ENCODE peak calls at places on chromosomes 6 and 20, in eight cellular contexts. One of them, this sample, is unnamed. For H3K36me3, the result is how much of the 10 kb centered on the place peaks cover.

GRCh38 chr6:38016824-38017223 is 197.3 kb downstream of the ZFAND3 start:
- DNase-seq in GM23338: no peak
- DNase-seq in esophagus muscularis mucosa: no peak
- DNase-seq in heart right ventricle: no peak
- DNase-seq in cardiac muscle cell: no peak
- DNase-seq in fibroblast of lung: no peak
- DNase-seq in hepatocyte: no peak
- DNase-seq in uterus: no peak
- DNase-seq in this sample: no peak

GRCh38 chr6:18389479-18389878 is 2.3 kb downstream of the RNF144B start:
- DNase-seq in GM23338: no peak
- DNase-seq in esophagus muscularis mucosa: no peak
- DNase-seq in heart right ventricle: no peak
- DNase-seq in cardiac muscle cell: no peak
- DNase-seq in fibroblast of lung: peak
- DNase-seq in hepatocyte: no peak
- DNase-seq in uterus: no peak
- DNase-seq in this sample: no peak

GRCh38 chr6:81128671-81129070 is 623.8 kb downstream of the TENT5A start:
- DNase-seq in GM23338: no peak
- DNase-seq in esophagus muscularis mucosa: no peak
- DNase-seq in heart right ventricle: no peak
- DNase-seq in cardiac muscle cell: no peak
- DNase-seq in fibroblast of lung: no peak
- DNase-seq in hepatocyte: no peak
- DNase-seq in uterus: no peak
- DNase-seq in this sample: no peak

GRCh38 chr20:15253431-15253830 is 916.0 kb upstream of the FLRT3 start:
- DNase-seq in GM23338: no peak
- DNase-seq in esophagus muscularis mucosa: no peak
- DNase-seq in heart right ventricle: no peak
- DNase-seq in cardiac muscle cell: no peak
- DNase-seq in fibroblast of lung: no peak
- DNase-seq in hepatocyte: no peak
- DNase-seq in uterus: no peak
- DNase-seq in this sample: no peak

GRCh38 chr20:32841174-32841573 is 17.5 kb upstream of the EFCAB8 start:
- DNase-seq in GM23338: no peak
- DNase-seq in esophagus muscularis mucosa: no peak
- DNase-seq in heart right ventricle: no peak
- DNase-seq in cardiac muscle cell: no peak
- DNase-seq in fibroblast of lung: no peak
- DNase-seq in hepatocyte: no peak
- DNase-seq in uterus: no peak
- DNase-seq in this sample: no peak

GRCh38 chr20:63740501-63741353 is 1.2 kb downstream of the SLC2A4RG start:
- DNase-seq in GM23338: peak
- DNase-seq in esophagus muscularis mucosa: peak
- DNase-seq in heart right ventricle: peak
- DNase-seq in cardiac muscle cell: peak
- DNase-seq in fibroblast of lung: peak
- DNase-seq in hepatocyte: peak
- DNase-seq in uterus: peak
- DNase-seq in this sample: peak

GRCh38 chr6:136762022-136762975 is 30.0 kb downstream of the MAP3K5 start:
- DNase-seq in GM23338: no peak
- DNase-seq in esophagus muscularis mucosa: no peak
- DNase-seq in heart right ventricle: no peak
- DNase-seq in cardiac muscle cell: no peak
- DNase-seq in fibroblast of lung: no peak
- DNase-seq in hepatocyte: no peak
- DNase-seq in uterus: no peak
- DNase-seq in this sample: no peak

GRCh38 chr20:60381643-60382400 is 423.6 kb downstream of the CDH26 start:
- DNase-seq in GM23338: no peak
- DNase-seq in esophagus muscularis mucosa: no peak
- DNase-seq in heart right ventricle: no peak
- DNase-seq in cardiac muscle cell: no peak
- DNase-seq in fibroblast of lung: peak
- DNase-seq in hepatocyte: no peak
- DNase-seq in uterus: no peak
- DNase-seq in this sample: no peak

GRCh38 chr6:107101661-107102413 is 13.5 kb downstream of the BEND3 start:
- DNase-seq in GM23338: no peak
- DNase-seq in esophagus muscularis mucosa: no peak
- DNase-seq in heart right ventricle: no peak
- DNase-seq in cardiac muscle cell: no peak
- DNase-seq in fibroblast of lung: no peak
- DNase-seq in hepatocyte: no peak
- DNase-seq in uterus: no peak
- DNase-seq in this sample: no peak

GRCh38 chr6:139148557-139149220 is 13.8 kb downstream of the HECA start:
- DNase-seq in GM23338: no peak
- DNase-seq in esophagus muscularis mucosa: no peak
- DNase-seq in heart right ventricle: no peak
- DNase-seq in cardiac muscle cell: no peak
- DNase-seq in fibroblast of lung: peak
- DNase-seq in hepatocyte: peak
- DNase-seq in uterus: no peak
- DNase-seq in this sample: no peak

GRCh38 chr6:63764318-63764916 is 128.8 kb downstream of the PHF3 start:
- DNase-seq in GM23338: peak
- DNase-seq in esophagus muscularis mucosa: no peak
- DNase-seq in heart right ventricle: no peak
- DNase-seq in cardiac muscle cell: peak
- DNase-seq in fibroblast of lung: peak
- DNase-seq in hepatocyte: peak
- DNase-seq in uterus: no peak
- DNase-seq in this sample: no peak

GRCh38 chr6:36590237-36590636 is 3.9 kb upstream of the SRSF3 start:
- DNase-seq in GM23338: no peak
- DNase-seq in esophagus muscularis mucosa: no peak
- DNase-seq in heart right ventricle: no peak
- DNase-seq in cardiac muscle cell: peak
- DNase-seq in fibroblast of lung: peak
- DNase-seq in hepatocyte: peak
- DNase-seq in uterus: peak
- DNase-seq in this sample: no peak

GRCh38 chr20:63694596-63695418 is 1.6 kb upstream of the TNFRSF6B start:
- DNase-seq in GM23338: no peak
- DNase-seq in esophagus muscularis mucosa: no peak
- DNase-seq in heart right ventricle: peak
- DNase-seq in cardiac muscle cell: no peak
- DNase-seq in fibroblast of lung: no peak
- DNase-seq in hepatocyte: no peak
- DNase-seq in uterus: peak
- DNase-seq in this sample: peak

GRCh38 chr6:144007779-144008500 is at the start of gene PLAGL1:
- DNase-seq in GM23338: peak
- DNase-seq in esophagus muscularis mucosa: no peak
- DNase-seq in heart right ventricle: peak
- DNase-seq in cardiac muscle cell: peak
- DNase-seq in fibroblast of lung: peak
- DNase-seq in hepatocyte: peak
- DNase-seq in uterus: peak
- DNase-seq in this sample: peak

GRCh38 chr20:37296371-37296770 is 6.9 kb downstream of the MANBAL start:
- DNase-seq in GM23338: no peak
- DNase-seq in esophagus muscularis mucosa: no peak
- DNase-seq in heart right ventricle: no peak
- DNase-seq in cardiac muscle cell: no peak
- DNase-seq in fibroblast of lung: no peak
- DNase-seq in hepatocyte: no peak
- DNase-seq in uterus: no peak
- DNase-seq in this sample: no peak
- H3K36me3 ChIP-seq in GM23338: under half
- H3K36me3 ChIP-seq in esophagus muscularis mucosa: under half
- H3K36me3 ChIP-seq in heart right ventricle: under half
- H3K36me3 ChIP-seq in cardiac muscle cell: under half
- H3K36me3 ChIP-seq in fibroblast of lung: under half
- H3K36me3 ChIP-seq in hepatocyte: under half
- H3K36me3 ChIP-seq in uterus: under half
- H3K36me3 ChIP-seq in this sample: under half

DNA sequence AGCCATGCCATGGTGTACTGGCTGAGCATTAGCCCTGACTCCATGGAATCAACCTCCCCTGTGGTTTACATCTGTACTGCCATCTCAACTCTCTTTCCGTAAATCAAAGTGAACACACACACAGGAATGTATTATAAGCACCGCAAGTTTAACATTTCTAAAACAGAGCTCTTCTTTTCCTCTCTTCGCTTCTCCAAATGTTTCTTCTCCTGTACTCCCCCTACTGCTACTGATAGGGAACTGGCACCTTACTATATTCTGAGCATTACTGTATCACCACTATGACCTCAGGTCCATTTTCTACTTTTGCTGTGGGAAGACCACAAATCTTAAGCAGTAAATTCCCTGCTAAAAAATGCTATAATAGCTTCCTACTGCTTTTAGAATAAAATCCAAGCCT is 101.2 kb downstream of the NUS1 start:
- DNase-seq in GM23338: peak
- DNase-seq in esophagus muscularis mucosa: no peak
- DNase-seq in heart right ventricle: no peak
- DNase-seq in cardiac muscle cell: no peak
- DNase-seq in fibroblast of lung: no peak
- DNase-seq in hepatocyte: no peak
- DNase-seq in uterus: no peak
- DNase-seq in this sample: no peak
- TF ChIP-seq CTCF in GM23338: peak
- TF ChIP-seq CTCF in esophagus muscularis mucosa: no peak
- TF ChIP-seq CTCF in heart right ventricle: no peak
- TF ChIP-seq CTCF in cardiac muscle cell: no peak
- TF ChIP-seq CTCF in fibroblast of lung: peak
- TF ChIP-seq CTCF in hepatocyte: peak
- TF ChIP-seq CTCF in uterus: no peak
- TF ChIP-seq CTCF in this sample: no peak

DNA sequence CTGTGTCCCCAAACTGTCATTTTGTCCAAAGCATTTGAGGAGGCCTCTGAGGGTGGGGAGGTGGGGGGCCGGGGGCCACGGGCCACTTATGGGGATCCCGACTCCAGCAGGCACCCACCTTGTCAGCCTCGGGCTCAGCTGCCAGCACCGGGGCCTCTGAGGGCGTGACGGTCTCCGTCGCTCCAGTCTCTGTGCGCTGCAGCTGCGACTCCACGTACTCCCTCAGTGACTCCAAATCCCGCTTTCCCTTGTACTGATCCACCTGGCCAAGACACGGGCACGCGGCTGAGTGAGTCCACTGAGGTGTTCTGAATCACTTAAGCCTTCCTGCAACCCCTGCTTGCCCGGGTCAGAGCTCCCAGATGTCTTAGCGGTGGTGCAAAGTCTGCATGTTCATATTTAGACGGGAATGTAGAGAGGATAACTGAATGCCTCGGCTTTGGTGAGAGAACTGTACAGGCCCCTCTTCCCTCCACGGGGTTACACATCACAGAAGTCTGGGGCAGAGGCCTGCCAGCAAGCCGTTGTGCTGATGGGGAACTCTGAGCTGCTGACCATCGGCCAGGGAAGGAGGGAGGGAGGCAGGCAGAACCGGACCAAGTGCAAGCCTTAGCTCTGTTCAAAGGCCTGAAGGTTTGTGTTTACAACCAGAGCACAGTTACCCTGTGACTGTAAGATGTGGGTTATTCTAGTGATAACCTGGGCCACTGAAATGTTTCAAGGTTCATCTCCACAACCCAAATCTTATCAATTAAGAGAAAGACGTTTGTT is 21.8 kb downstream of the TXNDC5 start:
- DNase-seq in GM23338: no peak
- DNase-seq in esophagus muscularis mucosa: no peak
- DNase-seq in heart right ventricle: no peak
- DNase-seq in cardiac muscle cell: no peak
- DNase-seq in fibroblast of lung: no peak
- DNase-seq in hepatocyte: no peak
- DNase-seq in uterus: no peak
- DNase-seq in this sample: no peak
- H3K36me3 ChIP-seq in GM23338: under half
- H3K36me3 ChIP-seq in esophagus muscularis mucosa: half or more
- H3K36me3 ChIP-seq in heart right ventricle: half or more
- H3K36me3 ChIP-seq in cardiac muscle cell: under half
- H3K36me3 ChIP-seq in fibroblast of lung: under half
- H3K36me3 ChIP-seq in hepatocyte: under half
- H3K36me3 ChIP-seq in uterus: under half
- H3K36me3 ChIP-seq in this sample: half or more

DNA sequence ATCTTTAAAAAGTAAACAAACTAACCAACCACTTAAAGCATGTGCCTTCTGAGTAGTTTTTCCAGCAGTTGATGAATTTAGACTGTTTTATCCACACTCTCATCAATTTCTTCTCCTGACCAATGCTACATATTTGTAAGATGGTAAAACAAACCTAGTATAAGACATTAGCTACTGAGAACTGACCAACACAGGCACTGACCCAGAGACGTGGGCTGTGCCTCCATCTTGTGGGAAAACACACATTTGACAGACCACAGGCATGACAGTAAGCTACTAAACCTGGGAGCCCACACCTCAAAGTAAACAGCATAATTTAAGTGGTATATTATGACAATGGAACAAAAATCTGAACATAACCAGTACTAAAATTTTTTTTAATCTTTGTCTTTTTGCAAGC is 121.4 kb upstream of the NRSN1 start:
- DNase-seq in GM23338: no peak
- DNase-seq in esophagus muscularis mucosa: no peak
- DNase-seq in heart right ventricle: no peak
- DNase-seq in cardiac muscle cell: no peak
- DNase-seq in fibroblast of lung: no peak
- DNase-seq in hepatocyte: no peak
- DNase-seq in uterus: no peak
- DNase-seq in this sample: no peak
- TF ChIP-seq CTCF in GM23338: peak
- TF ChIP-seq CTCF in esophagus muscularis mucosa: no peak
- TF ChIP-seq CTCF in heart right ventricle: peak
- TF ChIP-seq CTCF in cardiac muscle cell: no peak
- TF ChIP-seq CTCF in fibroblast of lung: no peak
- TF ChIP-seq CTCF in hepatocyte: no peak
- TF ChIP-seq CTCF in uterus: no peak
- TF ChIP-seq CTCF in this sample: no peak

DNA sequence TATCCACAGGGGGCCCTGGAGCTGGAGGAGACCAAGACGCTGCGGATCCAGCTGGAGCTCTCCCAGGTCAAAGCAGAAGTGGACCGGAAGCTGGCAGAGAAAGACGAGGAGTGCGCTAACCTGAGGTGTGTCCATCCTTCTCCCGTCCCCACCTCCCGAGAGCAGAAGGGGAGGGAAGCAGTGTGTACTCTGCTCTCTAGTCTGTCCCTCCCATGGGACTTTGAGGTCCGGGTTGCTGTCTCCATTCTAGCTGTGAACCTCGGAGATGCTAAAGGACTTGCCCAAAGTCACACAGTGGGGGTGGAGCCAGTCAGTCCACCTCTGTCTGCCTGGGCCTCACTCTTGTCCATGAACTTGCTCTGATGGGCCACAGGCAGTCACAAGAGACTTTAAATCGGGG is 44.1 kb downstream of the MYH7B start:
- DNase-seq in GM23338: no peak
- DNase-seq in esophagus muscularis mucosa: no peak
- DNase-seq in heart right ventricle: no peak
- DNase-seq in cardiac muscle cell: no peak
- DNase-seq in fibroblast of lung: no peak
- DNase-seq in hepatocyte: no peak
- DNase-seq in uterus: no peak
- DNase-seq in this sample: no peak
- H3K36me3 ChIP-seq in GM23338: under half
- H3K36me3 ChIP-seq in esophagus muscularis mucosa: half or more
- H3K36me3 ChIP-seq in heart right ventricle: half or more
- H3K36me3 ChIP-seq in cardiac muscle cell: half or more
- H3K36me3 ChIP-seq in fibroblast of lung: under half
- H3K36me3 ChIP-seq in hepatocyte: under half
- H3K36me3 ChIP-seq in uterus: under half
- H3K36me3 ChIP-seq in this sample: under half

GRCh38 chr6:24827162-24827561 is 28.4 kb upstream of the ARMH2 start:
- DNase-seq in GM23338: no peak
- DNase-seq in esophagus muscularis mucosa: no peak
- DNase-seq in heart right ventricle: no peak
- DNase-seq in cardiac muscle cell: no peak
- DNase-seq in fibroblast of lung: no peak
- DNase-seq in hepatocyte: no peak
- DNase-seq in uterus: no peak
- DNase-seq in this sample: no peak
- TF ChIP-seq CTCF in GM23338: peak
- TF ChIP-seq CTCF in esophagus muscularis mucosa: no peak
- TF ChIP-seq CTCF in heart right ventricle: no peak
- TF ChIP-seq CTCF in cardiac muscle cell: no peak
- TF ChIP-seq CTCF in fibroblast of lung: no peak
- TF ChIP-seq CTCF in hepatocyte: peak
- TF ChIP-seq CTCF in uterus: no peak
- TF ChIP-seq CTCF in this sample: no peak